ENCODE peak calls at places on chromosomes 4 and X, in six cellular contexts. B, K, I, A, Q and N are unnamed samples.

GRCh38 chr4:7873881-7874280 is 65.8 kb downstream of the AFAP1 start:
- DNase-seq in I (no peak), B (no peak), Q (no peak), A (no peak), K (no peak), N (no peak)

GRCh38 chr4:65063601-65064000 is 606.7 kb downstream of the EPHA5 start:
- DNase-seq in K (no peak), A (no peak), I (no peak), B (no peak), Q (no peak), N (no peak)

GRCh38 chr4:94605241-94605640 is 152.5 kb upstream of the BMPR1B start:
- DNase-seq in A (no peak), I (peak; percentile 6), B (no peak), Q (no peak), K (no peak), N (no peak)

GRCh38 chr4:6182390-6183280 is 17.7 kb downstream of the JAKMIP1 start:
- DNase-seq in K (no peak), A (no peak), I (no peak), B (no peak), Q (no peak), N (no peak)

GRCh38 chrX:9538544-9539045 is 73.7 kb downstream of the TBL1X start:
- DNase-seq in B (no peak), Q (no peak), K (no peak), A (peak; percentile 84), I (no peak), N (no peak)

GRCh38 chrX:40908857-40909475 is 173.6 kb upstream of the MED14 start:
- DNase-seq in A (no peak), Q (no peak), B (peak; percentile 74), I (peak; percentile 55), K (no peak), N (no peak)

GRCh38 chr4:3226944-3227343 is 22.0 kb upstream of the MSANTD1 start:
- DNase-seq in A (no peak), B (no peak), I (no peak), Q (peak; percentile 44), K (no peak), N (no peak)

GRCh38 chr4:152104846-152105462 is 344.1 kb upstream of the GATB start:
- DNase-seq in Q (no peak), B (no peak), A (no peak), I (no peak), K (no peak), N (no peak)

GRCh38 chrX:136214551-136214950 is 36.6 kb downstream of the MAP7D3 start:
- DNase-seq in I (peak; percentile 71), B (peak; percentile 96), Q (no peak), A (no peak), K (no peak), N (no peak)

GRCh38 chrX:134374294-134374693 is 85.7 kb upstream of the HPRT1 start:
- DNase-seq in A (no peak), Q (no peak), K (no peak), I (no peak), B (no peak), N (no peak)

GRCh38 chrX:130097507-130098201 is 12.6 kb downstream of the ELF4 start:
- DNase-seq in B (no peak), Q (no peak), I (no peak), A (peak; percentile 33), K (no peak), N (no peak)

GRCh38 chr4:146545102-146545501 is 23.4 kb upstream of the SLC10A7 start:
- DNase-seq in I (peak; percentile 37), Q (no peak), A (no peak), K (no peak), B (peak; percentile 41), N (no peak)

GRCh38 chr4:150769235-150769634 is 187.3 kb downstream of the MAB21L2 start:
- DNase-seq in B (peak; percentile 79), Q (no peak), A (no peak), K (no peak), I (peak; percentile 54), N (no peak)

GRCh38 chrX:13571136-13571535 is 1.7 kb downstream of the EGFL6 start:
- DNase-seq in B (no peak), Q (no peak), A (no peak), K (no peak), I (no peak), N (no peak)

GRCh38 chr4:121824171-121824527 is 466 bp upstream of the CCNA2 start:
- DNase-seq in A (no peak), K (no peak), B (no peak), I (no peak), Q (no peak), N (no peak)

GRCh38 chrX:102979536-102979935 is 42.5 kb downstream of the RAB40AL start:
- DNase-seq in I (no peak), A (no peak), B (no peak), Q (no peak), K (no peak), N (no peak)

GRCh38 chr4:94420356-94420755 is 31.4 kb upstream of the PDLIM5 start:
- DNase-seq in B (no peak), I (no peak), K (no peak), A (no peak), Q (no peak), N (no peak)